ENCODE peak calls at places on chromosomes 3 and 15, in six cellular contexts. T is endothelial cell; K is activated CD8-positive, alpha-beta memory T cell treated with anti-CD3 and anti-CD28 coated beads for 1 hour; R is fibroblast of pulmonary artery; J is stimulated activated CD4-positive, alpha-beta T cell treated with anti-CD3 and anti-CD28 coated beads, Interleukin-12 subunit alpha, Interleukin-12 subunit beta, amount 100 ng/mL, for 4 hours; S is NCI-H446 treated with DMSO at 0.1 percent for 48 hours. F is an unnamed sample.

GRCh38 chr3:5275529-5275928 is 88.0 kb downstream of the EDEM1 start:
- DNase-seq in T (no peak), K (no peak), R (peak; percentile 8), J (no peak), S (no peak), F (no peak)

GRCh38 chr15:39530446-39531342 is 50.2 kb upstream of the THBS1 start:
- DNase-seq in T (no peak), K (no peak), R (peak; percentile 12), J (no peak), S (no peak), F (no peak)

GRCh38 chr3:23594897-23595670 is 210.7 kb upstream of the UBE2E1 start:
- DNase-seq in T (no peak), K (no peak), R (peak; percentile 42), J (no peak), S (no peak), F (no peak)

GRCh38 chr3:8847317-8847716 is 77.9 kb upstream of the OXTR start:
- DNase-seq in T (no peak), K (no peak), R (no peak), J (no peak), S (no peak), F (no peak)

GRCh38 chr15:60548101-60548500 is 69.2 kb upstream of the ICE2 start:
- DNase-seq in T (no peak), K (no peak), R (no peak), J (peak; percentile 41), S (no peak), F (peak; percentile 38)

GRCh38 chr3:158765518-158766205 is 33.4 kb upstream of the RARRES1 start:
- DNase-seq in T (no peak), K (no peak), R (no peak), J (no peak), S (no peak), F (no peak)

GRCh38 chr3:47612178-47612577 is 33.5 kb upstream of the CSPG5 start:
- DNase-seq in T (no peak), K (no peak), R (peak; percentile 89), J (no peak), S (no peak), F (no peak)

GRCh38 chr3:64666171-64666581 is 21.6 kb downstream of the ADAMTS9 start:
- DNase-seq in T (no peak), K (no peak), R (no peak), J (no peak), S (no peak), F (no peak)

GRCh38 chr3:117526485-117527079 is 817.0 kb downstream of the TUSC7 start:
- DNase-seq in T (peak; percentile 49), K (no peak), R (peak; percentile 51), J (no peak), S (no peak), F (no peak)

GRCh38 chr3:97694876-97695275 is 69.7 kb upstream of the ARL6 start:
- DNase-seq in T (no peak), K (no peak), R (no peak), J (no peak), S (no peak), F (no peak)

GRCh38 chr15:63059075-63059474 is 16.5 kb downstream of the TPM1 start:
- DNase-seq in T (no peak), K (no peak), R (no peak), J (no peak), S (no peak), F (no peak)

GRCh38 chr15:80982205-80982604 is 7.4 kb downstream of the MESD start:
- DNase-seq in T (no peak), K (no peak), R (no peak), J (no peak), S (no peak), F (no peak)